ENCODE peak calls at places on chromosomes 6 and 20, in four cellular contexts. N, B, X and T are unnamed samples.

GRCh38 chr20:54111460-54111859 is 41.1 kb upstream of the BCAS1 start:
- DNase-seq in N (no peak), B (no peak), X (no peak), T (no peak)

GRCh38 chr20:5357942-5358341 is 41.2 kb upstream of the PROKR2 start:
- DNase-seq in N (no peak), B (no peak), X (no peak), T (no peak)

GRCh38 chr6:152552616-152553209 is 84.4 kb downstream of the SYNE1 start:
- DNase-seq in N (peak; percentile 68), B (peak; percentile 77), X (peak; percentile 54), T (peak; percentile 74)

GRCh38 chr6:143941852-143942627 is 66.0 kb downstream of the PLAGL1 start:
- DNase-seq in N (peak; percentile 62), B (peak; percentile 49), X (peak; percentile 68), T (peak; percentile 93)

GRCh38 chr20:57445298-57445697 is 54.1 kb downstream of the RBM38 start:
- DNase-seq in N (peak; percentile 3), B (peak; percentile 76), X (no peak), T (no peak)

GRCh38 chr6:63708631-63709030 is 73.0 kb downstream of the PHF3 start:
- DNase-seq in N (no peak), B (no peak), X (no peak), T (no peak)

GRCh38 chr6:119207973-119208725 is 129.7 kb upstream of the FAM184A start:
- DNase-seq in N (peak; percentile 67), B (peak; percentile 66), X (no peak), T (no peak)

GRCh38 chr20:44658810-44659209 is 7.3 kb upstream of the ADA start:
- DNase-seq in N (no peak), B (no peak), X (no peak), T (no peak)

GRCh38 chr20:48523191-48523757 is 304.5 kb downstream of the PREX1 start:
- DNase-seq in N (peak; percentile 37), B (peak; percentile 59), X (peak; percentile 92), T (peak; percentile 66)

GRCh38 chr6:152472325-152472724 is 164.8 kb downstream of the SYNE1 start:
- DNase-seq in N (no peak), B (no peak), X (no peak), T (no peak)

GRCh38 chr20:10922941-10923340 is 249.1 kb upstream of the JAG1 start:
- DNase-seq in N (peak; percentile 92), B (peak; percentile 96), X (no peak), T (no peak)

GRCh38 chr6:142746524-142746923 is 198.5 kb downstream of the HIVEP2 start:
- DNase-seq in N (peak; percentile 43), B (peak; percentile 27), X (peak; percentile 35), T (peak; percentile 63)

GRCh38 chr6:49835140-49835539 is 31.2 kb downstream of the CRISP1 start:
- DNase-seq in N (no peak), B (no peak), X (no peak), T (no peak)

GRCh38 chr20:44079291-44079690 is 107.7 kb downstream of the JPH2 start:
- DNase-seq in N (peak; percentile 34), B (no peak), X (no peak), T (no peak)

GRCh38 chr6:100433726-100434435 is 30.8 kb downstream of the SIM1 start:
- DNase-seq in N (no peak), B (no peak), X (peak; percentile 49), T (no peak)

GRCh38 chr6:157333956-157334355 is 10.6 kb upstream of the TMEM242 start:
- DNase-seq in N (no peak), B (no peak), X (no peak), T (no peak)

GRCh38 chr6:139736507-139736906 is 362.1 kb upstream of the CITED2 start:
- DNase-seq in N (no peak), B (no peak), X (no peak), T (no peak)

GRCh38 chr6:169429001-169429400 is 175.4 kb upstream of the THBS2 start:
- DNase-seq in N (no peak), B (no peak), X (no peak), T (no peak)

GRCh38 chr6:53793318-53793975 is 1.4 kb upstream of the LRRC1 start:
- DNase-seq in N (peak; percentile 68), B (peak; percentile 61), X (peak; percentile 33), T (peak; percentile 47)

DNA sequence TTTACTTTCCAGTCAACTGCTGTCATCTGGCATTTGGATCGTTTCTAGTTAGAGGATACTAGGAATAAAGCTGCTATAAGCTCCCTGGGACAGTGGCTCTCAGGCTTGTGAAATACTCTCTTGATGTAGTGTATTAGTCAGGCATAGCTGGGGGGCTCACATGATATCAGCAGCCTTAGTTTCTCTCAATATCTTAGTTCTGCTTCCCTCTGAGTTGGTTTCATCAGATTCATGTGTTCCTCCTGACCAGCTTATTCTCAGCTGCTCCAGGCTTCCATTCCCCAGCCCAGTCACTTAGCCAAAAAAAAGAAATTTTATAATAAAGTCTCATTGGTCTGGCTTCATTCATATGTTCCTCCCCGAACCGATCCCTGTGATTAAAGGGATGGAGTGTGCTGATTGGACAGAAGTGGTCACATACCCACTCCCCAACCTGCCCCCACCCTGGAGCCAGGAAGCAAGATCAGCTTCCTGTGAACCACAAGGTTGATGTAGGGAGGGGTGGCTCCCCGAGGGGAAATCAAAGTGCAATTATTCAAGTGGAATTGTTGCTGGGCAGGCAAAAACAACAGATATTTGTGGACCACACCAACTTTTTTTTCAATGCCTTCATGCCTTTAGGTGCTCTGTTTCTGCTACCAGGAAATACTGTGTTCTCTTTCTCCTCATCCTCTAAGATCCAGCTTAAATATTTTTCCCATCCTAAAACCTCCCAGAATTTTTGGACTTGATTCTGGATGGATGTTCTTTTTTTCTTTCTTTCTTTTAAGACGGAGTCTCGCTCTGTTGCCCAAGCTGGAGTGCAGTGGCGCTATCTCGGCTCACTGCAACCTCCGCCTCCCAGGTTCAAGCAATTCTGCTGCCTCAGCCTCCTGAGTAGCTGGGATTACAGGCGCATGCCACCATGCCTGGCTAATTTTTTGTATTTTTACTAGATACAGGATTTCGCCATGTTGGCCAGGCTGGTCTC is 11.2 kb upstream of the B4GALT5 start:
- DNase-seq in N (peak; percentile 60), B (peak; percentile 34), X (no peak), T (no peak)
- H3K27ac ChIP-seq in N (no peak overlapping the region), B (no peak overlapping the region), X (no peak overlapping the region), T (no peak overlapping the region)

GRCh38 chr6:89951574-89952360 is 57.5 kb downstream of the GJA10 start:
- DNase-seq in N (no peak), B (peak; percentile 31), X (no peak), T (peak; percentile 64)
- H4K8ac ChIP-seq in N (no peak overlapping the region), B (no peak overlapping the region), X (no peak overlapping the region), T (no peak overlapping the region)

DNA sequence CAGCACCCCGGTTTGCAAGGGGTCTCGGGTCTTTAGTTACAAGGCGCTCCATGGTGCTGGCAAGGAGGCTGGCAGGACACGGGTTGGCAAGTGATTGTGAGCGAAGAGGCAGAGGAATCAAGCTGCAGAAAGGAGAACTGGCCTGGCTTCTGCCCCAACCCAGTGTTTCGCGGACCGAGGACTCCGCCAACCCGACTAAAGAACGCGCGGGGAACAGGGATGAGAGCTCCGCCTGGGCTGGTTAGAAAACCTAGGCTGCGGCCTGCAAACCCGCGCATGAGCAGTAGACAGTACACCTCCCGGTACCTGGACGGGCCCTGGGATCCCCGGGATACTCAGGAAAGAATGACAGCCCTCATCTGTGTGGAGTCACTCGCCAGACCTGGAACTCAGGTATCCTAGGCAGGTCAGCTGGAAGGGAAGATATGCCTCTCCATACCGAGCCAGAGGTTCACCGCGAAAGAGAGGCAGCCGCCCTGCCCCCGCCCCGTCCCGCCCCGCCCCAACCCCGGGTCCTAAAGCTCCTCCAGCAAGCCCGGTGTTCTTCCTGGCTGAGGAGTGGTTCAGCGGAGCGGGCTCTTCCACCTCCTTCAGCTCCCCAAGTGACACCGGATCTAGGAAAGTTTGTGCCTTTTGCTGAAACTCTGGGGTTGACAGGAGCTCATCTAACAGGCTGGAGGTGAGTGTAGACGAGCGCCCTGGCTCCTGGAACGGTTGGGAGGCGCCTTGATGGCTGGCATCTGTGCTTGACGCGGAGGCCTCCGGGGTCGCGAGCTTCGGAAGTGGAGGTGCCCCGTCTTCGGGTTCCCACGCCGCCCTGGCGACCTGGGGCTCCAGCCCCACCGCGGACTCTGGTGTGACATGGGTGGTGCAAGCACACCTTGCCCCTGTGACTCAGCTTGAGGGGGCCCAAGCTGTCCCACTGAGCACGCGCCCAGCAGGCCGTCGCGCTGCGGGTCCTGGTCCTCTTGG is 1847.3 kb upstream of the DEFB115 start:
- DNase-seq in N (no peak), B (no peak), X (no peak), T (no peak)
- H3K9me3 ChIP-seq in N (peaks cover 2% of the 10 kb centered on the region), B (peaks cover 26% of the 10 kb centered on the region), X (no peaks in the 10 kb centered on the region), T (peaks cover 51% of the 10 kb centered on the region)

DNA sequence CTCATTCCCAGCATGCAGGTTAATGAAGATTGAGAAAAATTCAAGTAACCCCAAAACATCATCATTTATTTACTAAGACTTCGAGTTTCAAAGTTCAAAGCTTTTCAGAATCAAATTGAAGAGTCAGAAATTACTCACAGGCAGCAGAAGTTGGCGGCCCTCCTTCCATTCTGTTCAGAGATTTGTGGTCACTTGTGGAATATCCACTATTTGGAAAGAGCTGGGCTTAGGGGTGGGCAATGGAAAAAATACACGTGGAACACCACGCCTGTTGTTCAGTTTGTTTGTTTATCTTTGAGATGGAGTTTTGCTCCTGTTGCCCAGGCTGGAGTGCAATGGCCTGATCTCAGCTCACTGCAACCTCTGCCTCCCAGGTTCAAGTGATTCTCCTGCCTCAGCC is 108.6 kb upstream of the NAA20 start:
- DNase-seq in N (peak; percentile 66), B (no peak), X (no peak), T (no peak)
- H3K27ac ChIP-seq in N (no peak overlapping the region), B (no peak overlapping the region), X (no peak overlapping the region), T (no peak overlapping the region)

GRCh38 chr6:159074120-159074684 is 29.4 kb upstream of the TAGAP start:
- DNase-seq in N (peak; percentile 88), B (peak; percentile 46), X (peak; percentile 42), T (peak; percentile 66)
- H4K8ac ChIP-seq in N (no peak overlapping the region), B (no peak overlapping the region), X (no peak overlapping the region), T (peak overlapping the region; percentile 18)

DNA sequence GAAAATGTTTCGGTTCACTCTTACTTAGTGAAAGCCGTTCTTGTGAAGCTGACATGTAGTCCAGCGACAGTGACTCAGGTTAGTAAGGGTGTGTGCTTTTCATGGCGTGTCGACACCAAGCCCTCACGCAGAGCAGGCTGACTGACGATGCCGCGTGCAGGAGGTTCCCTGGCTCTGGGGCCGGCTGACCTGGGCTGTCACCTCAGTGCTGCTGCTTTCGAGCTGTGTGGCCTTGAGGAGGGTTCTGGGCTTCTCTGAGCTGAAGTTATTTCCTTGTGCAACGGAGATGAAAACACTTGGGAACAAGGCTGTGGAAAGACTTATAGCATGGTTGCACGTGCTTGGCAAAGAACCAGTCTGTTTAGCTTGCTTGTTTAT is 59.2 kb downstream of the PHACTR3 start:
- DNase-seq in N (no peak), B (no peak), X (no peak), T (no peak)
- H3K9me3 ChIP-seq in N (peaks cover 22% of the 10 kb centered on the region), B (peaks cover 54% of the 10 kb centered on the region), X (no peaks in the 10 kb centered on the region), T (peaks cover 23% of the 10 kb centered on the region)

GRCh38 chr6:33571637-33572316 is 8.3 kb downstream of the BAK1 start:
- DNase-seq in N (no peak), B (no peak), X (no peak), T (no peak)
- H3K27ac ChIP-seq in N (no peak overlapping the region), B (peak overlapping the region; percentile 33), X (no peak overlapping the region), T (no peak overlapping the region)

GRCh38 chr6:167054987-167055386 is 55.8 kb downstream of the CEP43 start:
- DNase-seq in N (no peak), B (no peak), X (no peak), T (no peak)
- H4K8ac ChIP-seq in N (no peak overlapping the region), B (no peak overlapping the region), X (no peak overlapping the region), T (no peak overlapping the region)

DNA sequence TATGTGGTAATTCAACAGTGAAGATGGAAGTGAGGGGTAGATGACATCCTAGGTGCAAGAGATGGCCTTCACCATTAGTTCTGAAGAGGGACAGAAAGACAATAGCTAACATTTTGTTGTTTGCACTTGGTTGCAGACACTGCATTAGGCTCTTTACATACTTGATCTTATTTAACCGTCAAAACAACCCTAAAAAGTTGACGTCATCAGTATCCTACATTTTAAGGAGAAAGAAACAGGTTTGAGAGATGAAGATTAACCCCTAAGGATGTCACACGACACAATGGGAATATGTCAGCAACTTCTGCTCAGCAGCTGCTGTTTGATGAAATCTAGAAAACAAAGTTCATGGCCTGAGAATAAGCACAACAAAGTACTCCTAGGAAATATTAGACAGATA is 72.6 kb upstream of the MC3R start:
- DNase-seq in N (no peak), B (no peak), X (no peak), T (no peak)
- H3K9me3 ChIP-seq in N (no peaks in the 10 kb centered on the region), B (peaks cover 20% of the 10 kb centered on the region), X (no peaks in the 10 kb centered on the region), T (peaks cover 93% of the 10 kb centered on the region)